ENCODE peak calls at places on chromosome 1, in five cellular contexts. One of them, this sample, is unnamed.

GRCh38 chr1:10507111-10507879 is 32.5 kb downstream of the PEX14 start:
- DNase-seq in kidney tubule cell: peak
- DNase-seq in neural crest cell: peak
- DNase-seq in left ventricle myocardium superior: peak
- DNase-seq in stimulated activated CD4-positive, alpha-beta T cell treated with anti-CD3 and anti-CD28 coated beads, Interleukin-4, amount 100 ng/mL, for 48 hours: peak
- DNase-seq in this sample: peak

GRCh38 chr1:93629101-93630059 is 52.3 kb downstream of the BCAR3 start:
- DNase-seq in left ventricle myocardium superior: no peak
- DNase-seq in neural crest cell: no peak
- DNase-seq in kidney tubule cell: peak
- DNase-seq in stimulated activated CD4-positive, alpha-beta T cell treated with anti-CD3 and anti-CD28 coated beads, Interleukin-4, amount 100 ng/mL, for 48 hours: no peak
- DNase-seq in this sample: no peak

GRCh38 chr1:75275107-75275506 is 140.9 kb downstream of the LHX8 start:
- DNase-seq in left ventricle myocardium superior: no peak
- DNase-seq in stimulated activated CD4-positive, alpha-beta T cell treated with anti-CD3 and anti-CD28 coated beads, Interleukin-4, amount 100 ng/mL, for 48 hours: no peak
- DNase-seq in neural crest cell: no peak
- DNase-seq in kidney tubule cell: no peak
- DNase-seq in this sample: no peak

GRCh38 chr1:204479387-204480136 is 15.0 kb downstream of the PIK3C2B start:
- DNase-seq in stimulated activated CD4-positive, alpha-beta T cell treated with anti-CD3 and anti-CD28 coated beads, Interleukin-4, amount 100 ng/mL, for 48 hours: no peak
- DNase-seq in kidney tubule cell: no peak
- DNase-seq in left ventricle myocardium superior: no peak
- DNase-seq in neural crest cell: no peak
- DNase-seq in this sample: no peak

GRCh38 chr1:197464039-197464438 is 196.0 kb downstream of the CRB1 start:
- DNase-seq in stimulated activated CD4-positive, alpha-beta T cell treated with anti-CD3 and anti-CD28 coated beads, Interleukin-4, amount 100 ng/mL, for 48 hours: no peak
- DNase-seq in neural crest cell: no peak
- DNase-seq in kidney tubule cell: no peak
- DNase-seq in left ventricle myocardium superior: no peak
- DNase-seq in this sample: no peak

GRCh38 chr1:234658143-234658542 is 48.2 kb upstream of the IRF2BP2 start:
- DNase-seq in neural crest cell: no peak
- DNase-seq in kidney tubule cell: peak
- DNase-seq in stimulated activated CD4-positive, alpha-beta T cell treated with anti-CD3 and anti-CD28 coated beads, Interleukin-4, amount 100 ng/mL, for 48 hours: no peak
- DNase-seq in left ventricle myocardium superior: no peak
- DNase-seq in this sample: no peak

GRCh38 chr1:65881070-65881594 is 88.4 kb downstream of the PDE4B start:
- DNase-seq in left ventricle myocardium superior: no peak
- DNase-seq in neural crest cell: no peak
- DNase-seq in stimulated activated CD4-positive, alpha-beta T cell treated with anti-CD3 and anti-CD28 coated beads, Interleukin-4, amount 100 ng/mL, for 48 hours: no peak
- DNase-seq in kidney tubule cell: peak
- DNase-seq in this sample: no peak

GRCh38 chr1:17233675-17234074 is 15.2 kb upstream of the PADI3 start:
- DNase-seq in neural crest cell: no peak
- DNase-seq in stimulated activated CD4-positive, alpha-beta T cell treated with anti-CD3 and anti-CD28 coated beads, Interleukin-4, amount 100 ng/mL, for 48 hours: no peak
- DNase-seq in kidney tubule cell: peak
- DNase-seq in left ventricle myocardium superior: peak
- DNase-seq in this sample: peak

GRCh38 chr1:61097326-61097725 is 15.0 kb downstream of the NFIA start:
- DNase-seq in neural crest cell: no peak
- DNase-seq in left ventricle myocardium superior: no peak
- DNase-seq in stimulated activated CD4-positive, alpha-beta T cell treated with anti-CD3 and anti-CD28 coated beads, Interleukin-4, amount 100 ng/mL, for 48 hours: no peak
- DNase-seq in kidney tubule cell: peak
- DNase-seq in this sample: no peak

GRCh38 chr1:19495816-19496528 is 10.6 kb upstream of the CAPZB start:
- DNase-seq in stimulated activated CD4-positive, alpha-beta T cell treated with anti-CD3 and anti-CD28 coated beads, Interleukin-4, amount 100 ng/mL, for 48 hours: no peak
- DNase-seq in kidney tubule cell: no peak
- DNase-seq in neural crest cell: no peak
- DNase-seq in left ventricle myocardium superior: no peak
- DNase-seq in this sample: no peak

GRCh38 chr1:119987112-119987511 is 82.3 kb downstream of the NOTCH2 start:
- DNase-seq in kidney tubule cell: peak
- DNase-seq in left ventricle myocardium superior: no peak
- DNase-seq in neural crest cell: no peak
- DNase-seq in stimulated activated CD4-positive, alpha-beta T cell treated with anti-CD3 and anti-CD28 coated beads, Interleukin-4, amount 100 ng/mL, for 48 hours: no peak
- DNase-seq in this sample: no peak

GRCh38 chr1:82269466-82269865 is 468.7 kb downstream of the ADGRL2 start:
- DNase-seq in left ventricle myocardium superior: no peak
- DNase-seq in stimulated activated CD4-positive, alpha-beta T cell treated with anti-CD3 and anti-CD28 coated beads, Interleukin-4, amount 100 ng/mL, for 48 hours: no peak
- DNase-seq in kidney tubule cell: peak
- DNase-seq in neural crest cell: no peak
- DNase-seq in this sample: no peak

GRCh38 chr1:221032616-221033342 is 153.5 kb downstream of the HLX start:
- DNase-seq in neural crest cell: no peak
- DNase-seq in stimulated activated CD4-positive, alpha-beta T cell treated with anti-CD3 and anti-CD28 coated beads, Interleukin-4, amount 100 ng/mL, for 48 hours: no peak
- DNase-seq in kidney tubule cell: no peak
- DNase-seq in left ventricle myocardium superior: no peak
- DNase-seq in this sample: no peak

GRCh38 chr1:93159337-93159736 is 20.9 kb downstream of the TMED5 start:
- DNase-seq in left ventricle myocardium superior: no peak
- DNase-seq in stimulated activated CD4-positive, alpha-beta T cell treated with anti-CD3 and anti-CD28 coated beads, Interleukin-4, amount 100 ng/mL, for 48 hours: no peak
- DNase-seq in neural crest cell: no peak
- DNase-seq in kidney tubule cell: no peak
- DNase-seq in this sample: no peak

GRCh38 chr1:232462200-232462599 is 167.7 kb downstream of the SIPA1L2 start:
- DNase-seq in stimulated activated CD4-positive, alpha-beta T cell treated with anti-CD3 and anti-CD28 coated beads, Interleukin-4, amount 100 ng/mL, for 48 hours: no peak
- DNase-seq in kidney tubule cell: peak
- DNase-seq in neural crest cell: no peak
- DNase-seq in left ventricle myocardium superior: no peak
- DNase-seq in this sample: no peak

GRCh38 chr1:97377432-97378034 is 543.3 kb downstream of the DPYD start:
- DNase-seq in neural crest cell: no peak
- DNase-seq in stimulated activated CD4-positive, alpha-beta T cell treated with anti-CD3 and anti-CD28 coated beads, Interleukin-4, amount 100 ng/mL, for 48 hours: no peak
- DNase-seq in kidney tubule cell: no peak
- DNase-seq in left ventricle myocardium superior: no peak
- DNase-seq in this sample: no peak

This sample was measured in sciatic nerve.